ENCODE peak calls at places on chromosomes 2 and 18, in five cellular contexts. B is H9, Q is H1, X is mesenchymal stem cell, U is neuronal stem cell. Z is an unnamed sample.

GRCh38 chr2:37907480-37908070 is 17.5 kb upstream of the RMDN2 start:
- DNase-seq in U (no peak), Q (no peak), X (no peak), B (no peak), Z (no peak)

GRCh38 chr2:61328707-61329251 is 142.1 kb downstream of the USP34 start:
- DNase-seq in Q (no peak), U (no peak), B (no peak), X (peak), Z (no peak)

GRCh38 chr18:55321268-55322175 is 266.5 kb downstream of the TCF4 start:
- DNase-seq in U (peak), Q (no peak), X (peak), B (peak), Z (peak)

GRCh38 chr2:75462714-75463113 is 98.0 kb downstream of the EVA1A start:
- DNase-seq in Q (no peak), B (no peak), X (no peak), U (no peak), Z (no peak)

GRCh38 chr2:193695367-193695766 is 1500.6 kb upstream of the TMEFF2 start:
- DNase-seq in Q (no peak), X (peak), B (no peak), U (no peak), Z (peak)

GRCh38 chr2:72744049-72744448 is 81.8 kb downstream of the EXOC6B start:
- DNase-seq in Q (no peak), B (no peak), X (peak), U (no peak), Z (no peak)

GRCh38 chr2:226985227-226985946 is 149.5 kb downstream of the RHBDD1 start:
- DNase-seq in B (no peak), U (peak), Q (no peak), X (peak), Z (peak)

GRCh38 chr2:117949800-117950199 is 64.1 kb downstream of the CCDC93 start:
- DNase-seq in X (no peak), B (no peak), U (no peak), Q (no peak), Z (no peak)

GRCh38 chr2:100109986-100110980 is 32.1 kb downstream of the AFF3 start:
- DNase-seq in Q (no peak), U (no peak), B (no peak), X (no peak), Z (no peak)

GRCh38 chr2:133566967-133567645 is 1.2 kb downstream of the NCKAP5 start:
- DNase-seq in X (peak), B (peak), U (no peak), Q (no peak), Z (no peak)

GRCh38 chr2:221097568-221097915 is 474.6 kb downstream of the EPHA4 start:
- DNase-seq in U (no peak), Q (no peak), B (no peak), X (peak), Z (no peak)

GRCh38 chr2:68043719-68044498 is 18.9 kb downstream of the C1D start:
- DNase-seq in B (no peak), X (peak), U (no peak), Q (no peak), Z (no peak)

GRCh38 chr2:170813611-170814550 is 2.8 kb upstream of the GAD1 start:
- DNase-seq in Q (no peak), U (peak), X (peak), B (peak), Z (peak)
- H2BK12ac ChIP-seq in Q (no peak), U (no peak), X (no peak), B (no peak), Z (no peak)

GRCh38 chr2:219996366-219996765 is 368.9 kb downstream of the SLC4A3 start:
- DNase-seq in X (no peak), U (no peak), Q (no peak), B (no peak), Z (no peak)

GRCh38 chr2:219997341-219997851 is 370.0 kb downstream of the SLC4A3 start:
- DNase-seq in B (peak), U (peak), X (peak), Q (peak), Z (peak)

GRCh38 chr2:219998714-219999227 is 371.3 kb downstream of the SLC4A3 start:
- DNase-seq in X (no peak), B (no peak), U (no peak), Q (no peak), Z (peak)

GRCh38 chr2:220000080-220000479 is 372.6 kb downstream of the SLC4A3 start:
- DNase-seq in U (no peak), X (no peak), Q (no peak), B (no peak), Z (no peak)

GRCh38 chr2:219998099-219998498 is 370.7 kb downstream of the SLC4A3 start:
- DNase-seq in B (peak), Q (no peak), X (no peak), U (no peak), Z (no peak)
- H2BK12ac ChIP-seq in B (no peak), Q (no peak), X (no peak), U (no peak), Z (no peak)

GRCh38 chr2:200042944-200043343 is 87.6 kb downstream of the MAIP1 start:
- DNase-seq in X (peak), U (no peak), Q (no peak), B (no peak), Z (no peak)
- H2BK12ac ChIP-seq in X (no peak), U (no peak), Q (no peak), B (no peak), Z (peak)

GRCh38 chr18:44934894-44935293 is 254.2 kb downstream of the SETBP1 start:
- DNase-seq in Q (no peak), B (no peak), U (no peak), X (no peak), Z (no peak)
- H2BK12ac ChIP-seq in Q (no peak), B (no peak), U (no peak), X (no peak), Z (no peak)

GRCh38 chr2:64627860-64628841 is 25.6 kb downstream of the SERTAD2 start:
- DNase-seq in Q (no peak), X (no peak), U (no peak), B (no peak), Z (no peak)

GRCh38 chr2:64629329-64629781 is 24.4 kb downstream of the SERTAD2 start:
- DNase-seq in Q (no peak), B (no peak), U (no peak), X (no peak), Z (no peak)

GRCh38 chr2:64630752-64631151 is 23.0 kb downstream of the SERTAD2 start:
- DNase-seq in Q (no peak), U (no peak), B (no peak), X (no peak), Z (no peak)

GRCh38 chr2:64626963-64627760 is 26.6 kb downstream of the SERTAD2 start:
- DNase-seq in B (peak), U (no peak), X (no peak), Q (no peak), Z (no peak)

DNA sequence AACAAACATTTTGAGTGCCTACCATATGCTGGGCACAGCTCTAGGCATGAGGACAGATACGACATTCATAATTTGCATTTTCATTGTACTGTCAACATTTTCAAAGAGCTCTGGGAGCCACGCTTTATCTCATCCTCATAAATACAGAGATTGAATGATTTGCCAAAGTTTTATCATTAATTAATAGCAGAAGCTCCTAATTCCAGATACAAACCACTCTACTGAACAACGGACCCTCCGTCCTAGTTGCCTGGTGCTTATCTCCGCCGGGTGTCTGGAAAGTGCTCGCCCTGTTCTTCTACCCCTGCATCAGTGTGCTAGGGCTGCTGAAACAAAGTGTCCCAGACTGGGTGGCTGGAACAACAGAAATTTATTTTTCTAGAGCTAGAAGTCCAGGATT is 23.8 kb downstream of the SERTAD2 start:
- DNase-seq in Q (no peak), U (no peak), B (no peak), X (no peak), Z (no peak)
- H2BK12ac ChIP-seq in Q (no peak), U (no peak), B (no peak), X (no peak), Z (no peak)

GRCh38 chr18:9878095-9878494 is 7.7 kb upstream of the TXNDC2 start:
- DNase-seq in B (no peak), U (no peak), X (no peak), Q (no peak), Z (no peak)
- H2BK12ac ChIP-seq in B (no peak), U (no peak), X (no peak), Q (no peak), Z (no peak)

GRCh38 chr2:143451622-143452021 is 322.4 kb downstream of the ARHGAP15 start:
- DNase-seq in X (peak), B (no peak), Q (no peak), U (no peak), Z (no peak)
- H2BK12ac ChIP-seq in X (no peak), B (no peak), Q (no peak), U (no peak), Z (no peak)